ENCODE peak calls at places on chromosomes 1 and 21, in five cellular contexts. X, B, Y, T and J are unnamed samples.

GRCh38 chr1:172117800-172118199 is 276.5 kb downstream of the DNM3 start:
- DNase-seq in X (no peak), B (no peak), Y (no peak), T (no peak), J (no peak)

GRCh38 chr1:33460947-33461629 is 11.4 kb upstream of the ZSCAN20 start:
- DNase-seq in X (no peak), B (no peak), Y (no peak), T (no peak), J (no peak)

GRCh38 chr1:220702733-220703704 is 12.9 kb downstream of the C1orf115 start:
- DNase-seq in X (peak; percentile 12), B (no peak), Y (no peak), T (no peak), J (no peak)

GRCh38 chr1:89523597-89524368 is 846 bp upstream of the LRRC8B start:
- DNase-seq in X (peak; percentile 77), B (peak; percentile 67), Y (peak; percentile 49), T (no peak), J (peak; percentile 31)

GRCh38 chr1:30719406-30720270 is 3.7 kb downstream of the MATN1 start:
- DNase-seq in X (no peak), B (no peak), Y (no peak), T (no peak), J (no peak)

GRCh38 chr1:47635111-47635510 is 197.3 kb downstream of the FOXD2 start:
- DNase-seq in X (no peak), B (no peak), Y (no peak), T (no peak), J (no peak)

GRCh38 chr21:41633627-41634026 is 125.7 kb upstream of the TMPRSS2 start:
- DNase-seq in X (no peak), B (no peak), Y (no peak), T (no peak), J (no peak)

GRCh38 chr1:202479630-202480029 is 131.1 kb downstream of the PPP1R12B start:
- DNase-seq in X (no peak), B (no peak), Y (no peak), T (no peak), J (no peak)

GRCh38 chr1:12629974-12630760 is 12.2 kb upstream of the DHRS3 start:
- DNase-seq in X (peak; percentile 52), B (no peak), Y (no peak), T (no peak), J (no peak)

GRCh38 chr21:29376556-29376955 is 77.8 kb downstream of the BACH1 start:
- DNase-seq in X (no peak), B (no peak), Y (peak; percentile 52), T (no peak), J (peak; percentile 23)

GRCh38 chr1:27071049-27071416 is 58.4 kb upstream of the TENT5B start:
- DNase-seq in X (peak; percentile 17), B (no peak), Y (no peak), T (no peak), J (no peak)

GRCh38 chr1:154151311-154151710 is 3.6 kb downstream of the NUP210L start:
- DNase-seq in X (no peak), B (no peak), Y (no peak), T (no peak), J (no peak)

GRCh38 chr1:224080082-224080774 is 33.7 kb upstream of the FBXO28 start:
- DNase-seq in X (no peak), B (no peak), Y (no peak), T (no peak), J (peak; percentile 27)

GRCh38 chr1:47196622-47197021 is 6.8 kb upstream of the PDZK1IP1 start:
- DNase-seq in X (no peak), B (no peak), Y (no peak), T (no peak), J (no peak)

GRCh38 chr1:74684301-74684700 is 10.7 kb upstream of the ERICH3 start:
- DNase-seq in X (no peak), B (no peak), Y (no peak), T (no peak), J (no peak)

GRCh38 chr1:47616906-47617305 is 179.1 kb downstream of the FOXD2 start:
- DNase-seq in X (no peak), B (no peak), Y (peak; percentile 9), T (no peak), J (no peak)

GRCh38 chr1:63323866-63324778 is 1.8 kb downstream of the FOXD3 start:
- DNase-seq in X (peak; percentile 37), B (peak; percentile 7), Y (no peak), T (no peak), J (no peak)

GRCh38 chr1:204873714-204874113 is 3.1 kb downstream of the NFASC start:
- DNase-seq in X (no peak), B (no peak), Y (no peak), T (no peak), J (no peak)

GRCh38 chr1:917466-918091 is 6.1 kb upstream of the SAMD11 start:
- DNase-seq in X (no peak), B (no peak), Y (no peak), T (no peak), J (no peak)

GRCh38 chr1:209569445-209570207 is 13.9 kb upstream of the CAMK1G start:
- DNase-seq in X (peak; percentile 65), B (peak; percentile 42), Y (peak; percentile 85), T (peak; percentile 67), J (peak; percentile 35)

GRCh38 chr1:19615438-19615837 is 28.7 kb upstream of the NBL1 start:
- DNase-seq in X (no peak), B (no peak), Y (no peak), T (no peak), J (no peak)

GRCh38 chr1:201892211-201892610 is 3.5 kb downstream of the SHISA4 start:
- DNase-seq in X (no peak), B (no peak), Y (no peak), T (no peak), J (no peak)

GRCh38 chr1:24925082-24925779 is 4.8 kb downstream of the RUNX3 start:
- DNase-seq in X (no peak), B (no peak), Y (no peak), T (no peak), J (no peak)

GRCh38 chr1:110976089-110976488 is 12.4 kb upstream of the LRIF1 start:
- DNase-seq in X (no peak), B (no peak), Y (no peak), T (no peak), J (no peak)